ENCODE peak calls at places on chromosomes 7 and 10, in six cellular contexts. A, G, U, Z, W and B are unnamed samples.

GRCh38 chr10:76428541-76429330 is 997.3 kb downstream of the LRMDA start:
- DNase-seq in A (no peak), G (peak), U (peak), Z (no peak), W (no peak), B (peak)

GRCh38 chr7:155985518-155986427 is 173.5 kb upstream of the SHH start:
- DNase-seq in A (no peak), G (no peak), U (no peak), Z (no peak), W (no peak), B (no peak)

GRCh38 chr10:92419740-92420553 is 129.0 kb downstream of the MARCHF5 start:
- DNase-seq in A (no peak), G (peak), U (peak), Z (no peak), W (peak), B (no peak)

GRCh38 chr7:136868496-136869005 is at the start of gene CHRM2:
- DNase-seq in A (no peak), G (peak), U (peak), Z (no peak), W (no peak), B (no peak)

GRCh38 chr10:25176421-25176968 is 1.7 kb downstream of the GPR158 start:
- DNase-seq in A (no peak), G (no peak), U (no peak), Z (no peak), W (no peak), B (no peak)

GRCh38 chr7:98000356-98000755 is 10.4 kb upstream of the OCM2 start:
- DNase-seq in A (no peak), G (no peak), U (no peak), Z (no peak), W (no peak), B (no peak)

GRCh38 chr7:87007063-87007462 is 52.4 kb downstream of the ELAPOR2 start:
- DNase-seq in A (no peak), G (no peak), U (no peak), Z (no peak), W (no peak), B (no peak)

GRCh38 chr10:89283988-89284475 is 17.8 kb upstream of the IFIT2 start:
- DNase-seq in A (no peak), G (peak), U (peak), Z (no peak), W (no peak), B (peak)

GRCh38 chr7:29106128-29106988 is 40.0 kb downstream of the CPVL start:
- DNase-seq in A (no peak), G (peak), U (peak), Z (peak), W (peak), B (no peak)

GRCh38 chr7:96410440-96410839 is 88.5 kb upstream of the SLC25A13 start:
- DNase-seq in A (no peak), G (no peak), U (no peak), Z (no peak), W (no peak), B (no peak)